ENCODE peak calls at places on chromosomes 4 and X, in eight cellular contexts. P is right lobe of liver, W is GM12878, H is IMR-90, Z is heart left ventricle, U is body of pancreas, L is gastrocnemius medialis, I is HCT116. J is an unnamed sample. For H3K27me3, the result is how much of the 10 kb centered on the place peaks cover.

GRCh38 chr4:119664168-119664907 is 35.7 kb upstream of the PDE5A start:
- ATAC-seq in P (no peak), W (peak), H (no peak), Z (no peak), U (no peak), L (no peak), I (no peak), J (no peak)

GRCh38 chr4:110635155-110635479 is 12.2 kb upstream of the PITX2 start:
- ATAC-seq in P (no peak), W (no peak), H (no peak), Z (no peak), U (no peak), L (no peak), I (no peak), J (no peak)

GRCh38 chr4:122583906-122584305 is 37.0 kb downstream of the IL21 start:
- ATAC-seq in P (no peak), W (no peak), H (peak), Z (no peak), U (no peak), L (no peak), I (no peak), J (no peak)

GRCh38 chr4:159674241-159674640 is 571.4 kb downstream of the RAPGEF2 start:
- ATAC-seq in P (no peak), W (no peak), H (no peak), Z (no peak), U (no peak), L (no peak), I (no peak), J (no peak)

GRCh38 chr4:16641971-16642370 is 256.5 kb downstream of the LDB2 start:
- ATAC-seq in P (no peak), W (no peak), H (peak), Z (no peak), U (no peak), L (no peak), I (no peak), J (peak)

GRCh38 chrX:109873983-109874382 is 128.9 kb upstream of the TMEM164 start:
- ATAC-seq in P (no peak), W (no peak), H (no peak), Z (no peak), U (no peak), L (no peak), I (no peak), J (no peak)

GRCh38 chr4:88177981-88178632 is 19.7 kb upstream of the ABCG2 start:
- ATAC-seq in P (peak), W (peak), H (peak), Z (no peak), U (no peak), L (no peak), I (peak), J (no peak)

GRCh38 chr4:78788005-78788889 is 12.1 kb downstream of the BMP2K start:
- ATAC-seq in P (peak), W (peak), H (no peak), Z (no peak), U (no peak), L (no peak), I (no peak), J (no peak)

GRCh38 chr4:117874241-117874640 is 160.0 kb upstream of the NDST3 start:
- ATAC-seq in P (no peak), W (no peak), H (no peak), Z (no peak), U (no peak), L (no peak), I (no peak), J (no peak)

GRCh38 chr4:152534541-152535231 is 1.2 kb downstream of the FBXW7 start:
- ATAC-seq in P (no peak), W (peak), H (peak), Z (no peak), U (no peak), L (no peak), I (no peak), J (no peak)

GRCh38 chr4:78038704-78039103 is 18.4 kb upstream of the FRAS1 start:
- ATAC-seq in P (no peak), W (no peak), H (no peak), Z (no peak), U (no peak), L (no peak), I (no peak), J (no peak)

GRCh38 chr4:152591361-152591760 is 55.5 kb upstream of the FBXW7 start:
- ATAC-seq in P (peak), W (peak), H (peak), Z (peak), U (no peak), L (no peak), I (no peak), J (peak)

GRCh38 chrX:151416521-151417048 is 19.6 kb downstream of the VMA21 start:
- ATAC-seq in P (no peak), W (no peak), H (no peak), Z (no peak), U (no peak), L (no peak), I (no peak), J (no peak)

GRCh38 chr4:76733380-76733779 is 164.6 kb downstream of the SOWAHB start:
- ATAC-seq in P (peak), W (peak), H (no peak), Z (no peak), U (no peak), L (no peak), I (peak), J (no peak)

GRCh38 chr4:1512081-1512737 is 106.0 kb upstream of the NKX1-1 start:
- ATAC-seq in P (no peak), W (no peak), H (no peak), Z (no peak), U (no peak), L (no peak), I (no peak), J (no peak)

GRCh38 chr4:71095141-71095939 is 101.9 kb downstream of the DCK start:
- ATAC-seq in P (no peak), W (peak), H (no peak), Z (no peak), U (no peak), L (no peak), I (no peak), J (no peak)

GRCh38 chr4:182819751-182820150 is 97.4 kb downstream of the DCTD start:
- ATAC-seq in P (no peak), W (no peak), H (no peak), Z (no peak), U (no peak), L (no peak), I (peak), J (no peak)

GRCh38 chr4:139005774-139006173 is 9.8 kb upstream of the NOCT start:
- ATAC-seq in P (no peak), W (no peak), H (no peak), Z (no peak), U (no peak), L (no peak), I (no peak), J (no peak)

GRCh38 chr4:42492977-42493376 is 95.7 kb downstream of the SHISA3 start:
- ATAC-seq in P (no peak), W (no peak), H (no peak), Z (no peak), U (peak), L (no peak), I (no peak), J (no peak)

GRCh38 chr4:188403272-188403671 is 264.0 kb downstream of the TRIML1 start:
- ATAC-seq in P (no peak), W (no peak), H (no peak), Z (no peak), U (no peak), L (no peak), I (peak), J (no peak)

GRCh38 chr4:3827616-3828492 is 61.7 kb downstream of the ADRA2C start:
- ATAC-seq in P (peak), W (no peak), H (peak), Z (peak), U (peak), L (no peak), I (peak), J (peak)

GRCh38 chr4:86482851-86483490 is 111.1 kb upstream of the PTPN13 start:
- ATAC-seq in P (no peak), W (peak), H (peak), Z (no peak), U (no peak), L (no peak), I (no peak), J (no peak)

GRCh38 chr4:105140684-105141490 is 5.8 kb upstream of the TET2 start:
- ATAC-seq in P (peak), W (peak), H (peak), Z (no peak), U (peak), L (peak), I (peak), J (no peak)

GRCh38 chr4:106126062-106126461 is 189.9 kb downstream of the TBCK start:
- ATAC-seq in P (no peak), W (no peak), H (no peak), Z (no peak), U (no peak), L (no peak), I (no peak), J (no peak)

GRCh38 chr4:82217986-82218715 is 155.6 kb downstream of the HNRNPD start:
- ATAC-seq in P (no peak), W (no peak), H (no peak), Z (no peak), U (no peak), L (no peak), I (peak), J (no peak)

GRCh38 chr4:41692717-41693345 is 55.7 kb downstream of the PHOX2B start:
- ATAC-seq in P (peak), W (peak), H (peak), Z (peak), U (peak), L (peak), I (peak), J (peak)

GRCh38 chr4:77014256-77014655 is 61.5 kb downstream of the CCNI start:
- ATAC-seq in P (no peak), W (no peak), H (no peak), Z (no peak), U (no peak), L (no peak), I (no peak), J (no peak)

GRCh38 chr4:75545526-75545925 is 10.3 kb upstream of the ODAPH start:
- ATAC-seq in P (no peak), W (no peak), H (no peak), Z (no peak), U (no peak), L (no peak), I (no peak), J (no peak)

GRCh38 chrX:43661521-43662240 is 5.6 kb downstream of the MAOA start:
- ATAC-seq in P (peak), W (no peak), H (no peak), Z (peak), U (no peak), L (peak), I (no peak), J (peak)

GRCh38 chrX:43655151-43655676 is 885 bp upstream of the MAOA start:
- ATAC-seq in P (peak), W (peak), H (peak), Z (peak), U (peak), L (peak), I (peak), J (peak)

GRCh38 chrX:43654431-43655150 is 1.5 kb upstream of the MAOA start:
- ATAC-seq in P (peak), W (peak), H (peak), Z (peak), U (peak), L (peak), I (peak), J (peak)

DNA sequence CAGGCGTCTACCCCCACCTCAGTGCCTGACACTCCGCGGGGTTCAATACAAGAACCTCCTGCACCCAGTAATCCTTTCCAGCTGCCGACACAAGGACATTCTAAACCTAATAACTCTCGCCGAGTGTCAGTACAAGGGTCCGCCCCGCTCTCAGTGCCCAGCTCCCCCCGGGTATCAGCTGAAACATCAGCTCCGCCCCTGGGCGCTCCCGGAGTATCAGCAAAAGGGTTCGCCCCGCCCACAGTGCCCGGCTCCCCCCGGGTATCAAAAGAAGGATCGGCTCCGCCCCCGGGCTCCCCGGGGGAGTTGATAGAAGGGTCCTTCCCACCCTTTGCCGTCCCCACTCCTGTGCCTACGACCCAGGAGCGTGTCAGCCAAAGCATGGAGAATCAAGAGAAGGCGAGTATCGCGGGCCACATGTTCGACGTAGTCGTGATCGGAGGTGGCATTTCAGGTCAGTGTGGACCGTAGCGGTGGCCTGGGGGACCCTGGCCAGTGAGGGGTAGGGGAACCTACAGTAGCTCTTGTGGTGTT is at the start of gene MAOA:
- ATAC-seq in P (peak), W (no peak), H (no peak), Z (peak), U (peak), L (peak), I (peak), J (peak)
- TF ChIP-seq POLR2A in P (peak), W (no peak), H (no peak), Z (peak), U (peak), L (peak), I (no peak), J (peak)

DNA sequence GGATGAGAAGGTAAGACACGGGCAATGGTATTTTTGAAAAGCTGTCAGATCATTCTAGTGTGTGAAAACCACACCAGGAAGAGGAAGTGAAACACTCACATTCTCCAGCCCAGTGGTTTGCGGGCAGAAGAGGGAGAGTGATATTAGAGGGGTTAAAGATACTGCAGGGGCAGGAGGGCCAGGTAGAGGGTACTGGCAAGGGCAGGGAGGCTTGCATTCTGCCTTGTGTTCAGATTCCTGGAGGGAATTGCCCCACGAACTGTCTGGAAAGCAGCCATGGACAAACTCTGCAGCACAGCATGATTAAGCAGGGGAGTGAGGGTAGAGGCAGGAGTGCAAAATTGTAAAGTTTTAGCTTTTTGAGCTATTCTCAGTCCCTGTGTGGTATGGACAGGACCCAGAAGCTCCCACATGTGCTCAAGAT is 30.9 kb downstream of the NIPAL1 start:
- ATAC-seq in P (peak), W (peak), H (no peak), Z (peak), U (peak), L (peak), I (no peak), J (no peak)
- H3K27me3 ChIP-seq in P (under half), W (under half), H (under half), Z (under half), U (under half), L (under half), I (under half), J (under half)

GRCh38 chrX:154748712-154749339 is 2.1 kb downstream of the GAB3 start:
- ATAC-seq in P (peak), W (peak), H (peak), Z (peak), U (peak), L (peak), I (peak), J (peak)

GRCh38 chrX:154749856-154750255 is 1.0 kb downstream of the GAB3 start:
- ATAC-seq in P (no peak), W (no peak), H (no peak), Z (no peak), U (no peak), L (no peak), I (no peak), J (no peak)

GRCh38 chrX:154751121-154751668 is 318 bp upstream of the GAB3 start:
- ATAC-seq in P (no peak), W (no peak), H (peak), Z (peak), U (peak), L (peak), I (no peak), J (no peak)

GRCh38 chrX:154750301-154751120 is at the start of gene GAB3:
- ATAC-seq in P (peak), W (peak), H (peak), Z (peak), U (peak), L (peak), I (peak), J (peak)

GRCh38 chrX:154751669-154752271 is 893 bp upstream of the GAB3 start:
- ATAC-seq in P (no peak), W (no peak), H (no peak), Z (peak), U (peak), L (peak), I (no peak), J (no peak)
- TF ChIP-seq POLR2A in P (no peak), W (no peak), H (no peak), Z (no peak), U (no peak), L (no peak), I (no peak), J (no peak)

GRCh38 chrX:45381841-45382240 is 181.2 kb upstream of the DIPK2B start:
- ATAC-seq in P (no peak), W (no peak), H (no peak), Z (no peak), U (no peak), L (no peak), I (no peak), J (no peak)

GRCh38 chrX:45381366-45381765 is 180.7 kb upstream of the DIPK2B start:
- ATAC-seq in P (peak), W (no peak), H (no peak), Z (no peak), U (no peak), L (no peak), I (no peak), J (no peak)

GRCh38 chrX:45385767-45386166 is 185.1 kb upstream of the DIPK2B start:
- ATAC-seq in P (no peak), W (no peak), H (no peak), Z (no peak), U (no peak), L (no peak), I (no peak), J (no peak)
- H3K27me3 ChIP-seq in P (under half), W (under half), H (under half), Z (under half), U (under half), L (under half), I (under half), J (under half)

DNA sequence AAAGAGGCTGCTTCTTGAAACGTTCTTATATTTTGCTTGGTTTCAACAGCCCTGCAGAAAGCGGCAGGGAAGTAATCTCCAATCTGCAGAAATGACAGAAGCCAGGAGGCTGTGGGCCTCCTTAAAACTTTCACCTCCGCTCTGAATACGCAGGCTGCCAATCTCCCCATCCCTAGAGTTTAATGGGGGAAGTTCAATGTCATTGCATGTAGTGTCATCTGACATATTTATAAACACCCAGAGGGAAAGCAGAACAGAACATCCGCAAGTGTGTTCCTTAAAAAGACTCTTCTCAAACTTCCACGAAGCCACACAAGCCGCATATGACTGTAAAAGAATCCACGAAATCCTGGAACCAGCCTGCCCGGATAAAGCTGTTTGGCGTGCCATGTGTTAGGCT is 148.8 kb upstream of the TBL1X start:
- ATAC-seq in P (peak), W (no peak), H (no peak), Z (no peak), U (no peak), L (no peak), I (no peak), J (peak)
- TF ChIP-seq POLR2A in P (no peak), W (no peak), H (no peak), Z (no peak), U (no peak), L (no peak), I (no peak), J (no peak)

GRCh38 chr4:7366180-7366957 is 68.4 kb downstream of the PSAPL1 start:
- ATAC-seq in P (no peak), W (no peak), H (no peak), Z (no peak), U (no peak), L (peak), I (no peak), J (no peak)

GRCh38 chr4:7366958-7367353 is 67.8 kb downstream of the PSAPL1 start:
- ATAC-seq in P (no peak), W (no peak), H (no peak), Z (no peak), U (no peak), L (no peak), I (no peak), J (no peak)

GRCh38 chr4:7362862-7363430 is 71.8 kb downstream of the PSAPL1 start:
- ATAC-seq in P (no peak), W (no peak), H (no peak), Z (no peak), U (no peak), L (no peak), I (no peak), J (no peak)

GRCh38 chr4:7365472-7366179 is 69.1 kb downstream of the PSAPL1 start:
- ATAC-seq in P (peak), W (no peak), H (no peak), Z (peak), U (no peak), L (peak), I (no peak), J (no peak)

DNA sequence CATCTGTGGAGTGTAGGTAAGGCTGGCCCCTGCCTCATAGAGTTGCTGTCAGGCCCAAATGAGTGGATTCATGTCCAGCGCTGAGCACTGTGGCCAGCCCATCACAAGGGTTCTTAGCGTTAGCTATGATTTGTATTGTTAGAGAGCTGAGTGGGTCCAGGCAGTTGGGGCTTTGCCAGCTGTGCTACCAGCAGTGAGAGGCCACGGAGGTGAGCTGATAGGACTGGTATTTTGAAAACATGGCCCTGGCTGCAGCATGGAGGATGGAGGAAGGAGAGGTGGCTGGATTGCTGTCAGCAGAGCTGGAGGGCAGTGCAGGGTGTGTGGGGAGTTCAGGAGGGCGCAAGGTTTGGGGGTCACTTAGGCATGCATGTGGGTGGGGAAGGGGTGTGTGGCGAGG is 69.8 kb downstream of the PSAPL1 start:
- ATAC-seq in P (no peak), W (no peak), H (no peak), Z (peak), U (no peak), L (no peak), I (no peak), J (no peak)
- H3K27me3 ChIP-seq in P (under half), W (under half), H (half or more), Z (under half), U (under half), L (under half), I (under half), J (under half)

GRCh38 chrX:69151898-69152297 is 13.4 kb downstream of the PJA1 start:
- ATAC-seq in P (no peak), W (no peak), H (no peak), Z (no peak), U (no peak), L (no peak), I (no peak), J (no peak)

GRCh38 chrX:69150294-69150960 is 14.8 kb downstream of the PJA1 start:
- ATAC-seq in P (no peak), W (no peak), H (no peak), Z (no peak), U (no peak), L (no peak), I (peak), J (no peak)

GRCh38 chrX:69153060-69153730 is 12.1 kb downstream of the PJA1 start:
- ATAC-seq in P (peak), W (no peak), H (peak), Z (no peak), U (no peak), L (no peak), I (peak), J (peak)

GRCh38 chrX:69154051-69154450 is 11.2 kb downstream of the PJA1 start:
- ATAC-seq in P (no peak), W (no peak), H (no peak), Z (no peak), U (no peak), L (no peak), I (no peak), J (no peak)

GRCh38 chrX:69152398-69152797 is 12.9 kb downstream of the PJA1 start:
- ATAC-seq in P (peak), W (no peak), H (no peak), Z (no peak), U (no peak), L (no peak), I (no peak), J (no peak)
- TF ChIP-seq POLR2A in P (no peak), W (no peak), H (no peak), Z (no peak), U (no peak), L (no peak), I (no peak), J (no peak)